ENCODE peak calls at places on chromosomes 3 and 15, in five cellular contexts. H is HEK293T; E is GM20000; V is activated naive CD4-positive, alpha-beta T cell; N is NCI-H1694. D is an unnamed sample.

GRCh38 chr15:67050062-67050461 is 15.3 kb upstream of the SMAD3 start:
- DNase-seq in V (no peak), E (no peak), N (no peak), H (no peak), D (no peak)

GRCh38 chr3:152302521-152303021 is 33.8 kb downstream of the MBNL1 start:
- DNase-seq in H (no peak), E (peak), V (no peak), N (no peak), D (peak)

GRCh38 chr15:75673426-75674247 is 25.9 kb downstream of the SNX33 start:
- DNase-seq in N (no peak), V (no peak), E (no peak), H (no peak), D (peak)

GRCh38 chr3:60055765-60056164 is 1005.9 kb upstream of the CFAP20DC start:
- DNase-seq in E (no peak), H (no peak), V (no peak), N (no peak), D (no peak)

GRCh38 chr3:129503387-129504010 is 24.9 kb upstream of the RHO start:
- DNase-seq in N (peak), V (no peak), H (no peak), E (no peak), D (no peak)

GRCh38 chr3:105367063-105367405 is 325 bp downstream of the ALCAM start:
- DNase-seq in V (no peak), N (no peak), E (peak), H (peak), D (peak)

GRCh38 chr3:71972031-71972430 is 187.1 kb upstream of the PROK2 start:
- DNase-seq in H (no peak), E (no peak), N (no peak), V (no peak), D (no peak)

GRCh38 chr3:152976232-152976631 is 141.3 kb downstream of the P2RY1 start:
- DNase-seq in N (no peak), H (no peak), V (no peak), E (no peak), D (no peak)

GRCh38 chr3:81829946-81830345 is 68.5 kb upstream of the GBE1 start:
- DNase-seq in E (no peak), H (no peak), N (no peak), V (no peak), D (no peak)

GRCh38 chr3:184354121-184354728 is 7.2 kb downstream of the CLCN2 start:
- DNase-seq in H (peak), N (peak), V (peak), E (peak), D (peak)

GRCh38 chr3:42014949-42015533 is 53.1 kb upstream of the ULK4 start:
- DNase-seq in E (peak), V (no peak), H (no peak), N (no peak), D (peak)

GRCh38 chr3:49930922-49931321 is 1.3 kb upstream of the MON1A start:
- DNase-seq in N (no peak), E (no peak), H (peak), V (no peak), D (no peak)

GRCh38 chr15:93664180-93664951 is 567.0 kb upstream of the MCTP2 start:
- DNase-seq in H (no peak), E (no peak), V (no peak), N (no peak), D (no peak)

GRCh38 chr3:157442729-157443128 is 6.1 kb downstream of the PTX3 start:
- DNase-seq in E (no peak), V (no peak), N (no peak), H (no peak), D (no peak)

GRCh38 chr3:33060609-33061337 is 36.2 kb downstream of the GLB1 start:
- DNase-seq in V (peak), E (no peak), N (no peak), H (no peak), D (no peak)

GRCh38 chr3:157131861-157132260 is 28.1 kb downstream of the CCNL1 start:
- DNase-seq in E (no peak), V (no peak), H (no peak), N (no peak), D (no peak)

GRCh38 chr15:98344591-98344990 is 303.7 kb upstream of the IGF1R start:
- DNase-seq in E (no peak), H (no peak), V (no peak), N (no peak), D (no peak)

GRCh38 chr15:64739216-64739976 is 36.0 kb downstream of the RBPMS2 start:
- DNase-seq in E (no peak), N (no peak), H (no peak), V (no peak), D (no peak)

GRCh38 chr15:58980351-58980939 is 7.0 kb upstream of the RNF111 start:
- DNase-seq in V (no peak), E (no peak), N (peak), H (no peak), D (no peak)

GRCh38 chr15:74396445-74397238 is 29.2 kb upstream of the CYP11A1 start:
- DNase-seq in E (peak), H (no peak), V (no peak), N (no peak), D (no peak)

GRCh38 chr3:185552358-185552877 is at the start of gene LIPH:
- DNase-seq in V (no peak), H (peak), E (peak), N (no peak), D (no peak)

GRCh38 chr15:24746094-24746493 is 70.5 kb downstream of the NPAP1 start:
- DNase-seq in E (no peak), N (no peak), H (no peak), V (no peak), D (no peak)

GRCh38 chr3:160027541-160028195 is 39.0 kb downstream of the IL12A start:
- DNase-seq in N (no peak), H (no peak), V (no peak), E (peak), D (no peak)

GRCh38 chr15:65942436-65942835 is 73.1 kb downstream of the RAB11A start:
- DNase-seq in H (no peak), N (no peak), V (no peak), E (no peak), D (no peak)

D was measured in posterior vena cava.